ENCODE peak calls at places on chromosomes 6 and 20, in seven cellular contexts. O is GM12878, V is K562, G is H1, B is SK-N-SH, J is HepG2, H is GM12891. Q is an unnamed sample.
A peak's percentile ranks its signal among the peaks of the same experiment; 100 is the strongest.

GRCh38 chr20:43700627-43701026 is 26.2 kb downstream of the GTSF1L start:
- DNase-seq in O (no peak), B (no peak), J (no peak), V (no peak), H (no peak), G (no peak), Q (no peak)

GRCh38 chr20:46401478-46401860 is 4.9 kb downstream of the ELMO2 start:
- DNase-seq in V (no peak), O (peak; percentile 40), H (no peak), J (no peak), B (no peak), G (no peak), Q (peak; percentile 23)

GRCh38 chr20:18019068-18019467 is 38.6 kb downstream of the OVOL2 start:
- DNase-seq in O (no peak), H (peak; percentile 47), B (peak; percentile 41), G (no peak), J (peak; percentile 46), V (peak; percentile 46), Q (peak; percentile 37)

GRCh38 chr6:170052991-170053821 is 237.7 kb downstream of the DLL1 start:
- DNase-seq in G (no peak), H (no peak), O (no peak), B (no peak), V (no peak), J (no peak), Q (no peak)

GRCh38 chr20:32497589-32498224 is 87.4 kb downstream of the NOL4L start:
- DNase-seq in O (no peak), B (no peak), V (no peak), H (no peak), J (no peak), G (no peak), Q (no peak)

GRCh38 chr6:22146581-22147468 is 150.0 kb downstream of the PRL start:
- DNase-seq in B (peak; percentile 40), G (no peak), J (no peak), V (no peak), O (no peak), H (no peak), Q (no peak)

GRCh38 chr6:82251942-82252341 is 4.4 kb upstream of the IBTK start:
- DNase-seq in V (peak; percentile 30), O (no peak), H (no peak), B (peak; percentile 48), G (no peak), J (peak; percentile 22), Q (no peak)

GRCh38 chr6:108168980-108169800 is 3.4 kb downstream of the NR2E1 start:
- DNase-seq in G (no peak), J (no peak), H (no peak), O (no peak), V (no peak), B (peak; percentile 54), Q (no peak)

GRCh38 chr6:75283907-75284284 is 696 bp downstream of the TMEM30A start:
- DNase-seq in B (peak; percentile 11), J (no peak), G (no peak), H (no peak), O (no peak), V (no peak), Q (no peak)

GRCh38 chr6:44335631-44336030 is 6.8 kb upstream of the SPATS1 start:
- DNase-seq in G (no peak), B (no peak), H (no peak), J (no peak), V (no peak), O (no peak), Q (no peak)

GRCh38 chr6:156379946-156380707 is 397.1 kb upstream of the ARID1B start:
- DNase-seq in J (no peak), G (no peak), V (no peak), O (no peak), H (no peak), B (peak; percentile 52), Q (no peak)

GRCh38 chr20:57593134-57593886 is 26.9 kb downstream of the ZBP1 start:
- DNase-seq in J (no peak), B (no peak), H (no peak), O (no peak), G (no peak), V (peak; percentile 43), Q (no peak)

GRCh38 chr20:47760686-47761477 is 24.4 kb downstream of the SULF2 start:
- DNase-seq in J (no peak), V (no peak), H (no peak), B (no peak), O (no peak), G (no peak), Q (no peak)

GRCh38 chr20:58622671-58623578 is 28.2 kb upstream of the STX16 start:
- DNase-seq in G (no peak), O (no peak), H (no peak), V (no peak), J (no peak), B (no peak), Q (no peak)

GRCh38 chr20:19750907-19751636 is 7.0 kb upstream of the RIN2 start:
- DNase-seq in J (no peak), V (no peak), H (no peak), G (no peak), B (peak; percentile 26), O (no peak), Q (no peak)

GRCh38 chr6:122548820-122549219 is 61.4 kb upstream of the PKIB start:
- DNase-seq in V (no peak), B (no peak), G (no peak), H (no peak), J (no peak), O (no peak), Q (no peak)

GRCh38 chr6:122553697-122554096 is 56.5 kb upstream of the PKIB start:
- DNase-seq in V (no peak), G (no peak), H (no peak), B (no peak), J (no peak), O (no peak), Q (no peak)

DNA sequence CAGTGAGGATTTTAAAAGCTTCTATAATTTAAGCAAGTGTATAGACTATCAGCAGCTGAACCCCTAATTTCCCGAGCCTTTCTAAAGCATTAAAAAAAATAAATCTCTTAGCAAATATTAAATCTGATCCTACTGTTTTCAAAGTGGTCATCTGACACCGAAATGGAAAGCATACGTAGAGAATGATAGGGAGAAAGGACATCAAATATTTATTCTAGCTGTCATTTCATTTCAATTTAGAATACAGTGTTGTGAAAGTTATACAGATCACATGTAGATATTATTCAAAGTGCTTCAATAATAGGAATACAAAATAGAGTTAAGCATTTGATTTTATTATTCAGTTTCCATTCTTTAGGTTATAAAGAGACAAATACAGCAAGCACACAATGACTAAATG is 61.9 kb upstream of the PKIB start:
- DNase-seq in J (no peak), G (no peak), V (no peak), B (no peak), H (no peak), O (no peak), Q (no peak)
- TF ChIP-seq POLR2AphosphoS5 in J (no peak), G (no peak), V (no peak), B (no peak), H (no peak), O (no peak), Q (no peak)

DNA sequence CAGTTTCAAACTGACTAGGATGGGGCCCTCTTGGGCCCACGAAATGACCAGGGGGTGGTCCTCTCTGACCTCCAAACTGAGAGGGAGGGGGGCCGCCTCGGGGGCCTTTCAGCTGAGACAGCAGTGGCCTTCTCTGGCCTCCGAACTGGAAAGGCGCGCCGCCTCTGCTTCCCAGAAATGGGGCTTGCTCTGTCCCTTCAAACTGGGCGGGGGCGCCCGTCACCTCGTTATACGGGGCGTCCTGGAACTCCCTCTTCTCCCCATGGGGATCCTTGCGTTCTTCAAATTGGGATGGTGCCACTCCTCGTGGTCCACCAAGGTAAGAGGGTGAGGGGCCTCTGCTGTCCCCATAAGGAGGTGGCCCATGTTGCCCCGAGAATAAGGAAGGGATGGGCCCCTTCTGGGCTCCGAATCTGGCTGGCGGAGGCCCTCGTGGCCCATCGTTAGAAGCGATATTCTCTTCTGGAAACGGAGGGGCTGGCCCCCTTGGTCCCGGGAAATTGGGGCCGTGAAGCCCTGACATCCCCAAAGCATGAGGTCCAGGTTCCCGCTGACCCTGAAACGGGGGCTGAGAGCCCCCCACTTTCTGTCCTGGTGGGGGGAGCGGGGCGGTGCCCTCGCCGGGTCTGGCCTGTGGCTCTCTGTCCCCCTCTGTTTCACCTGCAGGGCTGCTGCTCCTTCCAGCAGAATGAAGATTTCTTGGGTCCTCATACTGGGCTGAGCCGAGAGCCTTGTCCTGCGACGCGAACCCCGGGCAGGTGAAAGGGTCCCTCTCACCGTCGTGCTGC is 18.7 kb upstream of the TCFL5 start:
- DNase-seq in J (no peak), B (no peak), O (no peak), H (no peak), G (no peak), V (no peak), Q (no peak)
- TF ChIP-seq TAF1 in J (no peak), B (no peak), O (no peak), H (no peak), G (no peak), V (no peak), Q (no peak)

DNA sequence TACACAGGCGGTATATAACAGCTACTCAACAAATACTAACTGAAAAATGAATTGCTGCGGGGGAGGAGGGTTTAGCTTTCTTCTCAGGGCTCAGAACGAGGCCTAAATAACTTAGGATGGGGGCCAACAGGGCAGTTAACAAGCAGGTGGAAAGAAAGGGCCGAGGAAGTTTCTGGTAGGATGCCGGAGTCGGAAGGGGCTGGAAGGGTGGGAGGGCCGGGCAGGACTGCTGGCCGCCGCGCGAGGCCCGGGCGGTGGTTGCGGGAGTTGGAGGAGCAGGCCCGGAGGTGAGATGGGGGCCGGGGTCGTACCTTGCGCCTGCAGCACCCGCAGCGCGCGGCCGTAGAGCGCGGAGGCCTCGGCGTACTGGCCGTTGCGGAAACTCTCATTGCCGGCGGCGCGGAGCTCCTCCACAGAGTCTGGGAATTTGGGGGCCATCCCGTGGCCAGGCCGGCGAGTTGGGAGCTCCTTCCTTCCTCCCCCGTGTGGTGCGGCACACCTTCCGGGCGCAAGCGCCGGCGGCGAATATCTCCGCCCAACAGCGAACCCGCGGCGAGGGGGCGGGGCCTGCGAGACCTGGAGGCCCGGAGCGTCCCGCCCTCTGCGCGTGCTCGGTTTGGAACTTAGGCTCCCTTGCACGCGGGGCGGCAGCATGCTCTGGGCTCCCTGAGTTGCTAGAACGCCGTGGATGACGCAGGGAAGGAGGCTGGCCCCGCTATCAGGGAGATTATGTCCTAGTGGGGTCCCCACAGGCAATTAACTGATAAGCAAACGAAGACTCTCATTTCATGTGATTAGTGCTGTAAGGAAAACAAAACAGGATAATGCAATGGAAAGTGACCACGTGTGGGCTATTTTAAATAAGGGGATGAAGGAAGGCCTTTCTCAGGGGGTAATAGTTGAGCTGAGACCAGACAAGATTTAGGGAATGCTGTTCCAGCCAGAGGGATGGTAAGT is at the start of gene TOMM34:
- DNase-seq in O (no peak), J (peak; percentile 94), H (peak; percentile 94), B (peak; percentile 98), V (peak; percentile 98), G (peak; percentile 59), Q (peak; percentile 94)
- TF ChIP-seq POLR2AphosphoS5 in O (peak; percentile 83), J (peak; percentile 91), H (peak; percentile 71), B (peak; percentile 84), V (peak; percentile 71), G (peak; percentile 60), Q (peak; percentile 77)

DNA sequence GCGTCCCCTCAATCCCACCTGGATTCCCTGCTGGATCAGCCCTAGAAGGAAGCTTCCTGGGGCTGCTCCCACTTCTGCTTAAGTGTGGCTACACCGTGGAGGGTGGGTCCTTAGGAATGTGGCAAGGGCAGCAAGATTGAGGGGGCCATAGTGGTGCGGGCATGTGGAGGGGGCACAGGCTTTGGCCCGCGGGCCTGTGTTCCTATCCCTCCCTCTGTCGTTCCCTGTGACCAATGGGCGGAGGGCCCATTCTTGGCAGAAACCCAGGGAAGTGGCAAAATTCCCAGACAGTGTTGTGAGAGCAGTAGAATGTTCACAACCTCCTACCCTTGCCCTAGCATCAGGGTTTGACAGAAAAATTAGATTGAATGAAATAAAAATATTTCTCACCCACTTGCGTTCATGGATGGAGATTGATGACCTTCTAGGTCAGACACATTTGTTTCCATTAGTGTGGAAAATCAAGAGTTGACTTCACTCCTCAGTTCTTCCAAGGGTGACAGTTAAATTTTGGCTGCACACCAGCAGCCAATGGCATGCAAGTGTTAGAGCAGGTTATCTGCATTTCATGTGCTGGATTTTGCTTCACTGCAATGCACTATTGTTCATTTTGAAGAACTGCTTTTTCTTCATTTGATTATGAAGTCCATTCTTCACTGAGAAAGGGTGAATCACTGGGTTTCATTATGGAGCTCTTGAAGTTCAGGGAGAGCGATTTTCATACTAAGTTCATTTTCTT is 49.3 kb upstream of the AHI1 start:
- DNase-seq in B (no peak), G (no peak), O (no peak), H (no peak), V (no peak), J (no peak), Q (no peak)
- TF ChIP-seq TAF1 in B (no peak), G (no peak), O (no peak), H (no peak), V (no peak), J (no peak), Q (no peak)